ENCODE peak calls at places on chromosomes 1 and 21, in seven cellular contexts. One of them, this sample, is unnamed. For H3K4me1, the result is how much of the 10 kb centered on the place peaks cover.

GRCh38 chr1:109624215-109625010 is 4.8 kb downstream of the AMPD2 start:
- DNase-seq in uterus: no peak
- DNase-seq in A673: no peak
- DNase-seq in heart left ventricle: no peak
- DNase-seq in transverse colon: no peak
- DNase-seq in esophagus muscularis mucosa: peak
- DNase-seq in upper lobe of left lung: no peak
- DNase-seq in this sample: no peak

GRCh38 chr21:33458861-33459260 is 20.9 kb downstream of the TMEM50B start:
- DNase-seq in heart left ventricle: no peak
- DNase-seq in uterus: no peak
- DNase-seq in transverse colon: no peak
- DNase-seq in esophagus muscularis mucosa: no peak
- DNase-seq in upper lobe of left lung: no peak
- DNase-seq in A673: no peak
- DNase-seq in this sample: no peak

GRCh38 chr1:247291161-247291560 is 35.3 kb downstream of the VN1R5 start:
- DNase-seq in transverse colon: no peak
- DNase-seq in uterus: no peak
- DNase-seq in A673: no peak
- DNase-seq in upper lobe of left lung: no peak
- DNase-seq in heart left ventricle: no peak
- DNase-seq in esophagus muscularis mucosa: no peak
- DNase-seq in this sample: no peak

GRCh38 chr1:153842006-153842471 is 66.8 kb downstream of the SLC27A3 start:
- DNase-seq in uterus: no peak
- DNase-seq in heart left ventricle: no peak
- DNase-seq in A673: no peak
- DNase-seq in transverse colon: no peak
- DNase-seq in upper lobe of left lung: peak
- DNase-seq in esophagus muscularis mucosa: no peak
- DNase-seq in this sample: no peak

GRCh38 chr1:111656093-111657017 is 36.8 kb downstream of the RAP1A start:
- DNase-seq in heart left ventricle: no peak
- DNase-seq in upper lobe of left lung: peak
- DNase-seq in A673: peak
- DNase-seq in uterus: no peak
- DNase-seq in transverse colon: peak
- DNase-seq in esophagus muscularis mucosa: no peak
- DNase-seq in this sample: no peak

GRCh38 chr1:62389531-62389930 is 47.3 kb upstream of the USP1 start:
- DNase-seq in transverse colon: no peak
- DNase-seq in heart left ventricle: no peak
- DNase-seq in uterus: no peak
- DNase-seq in A673: no peak
- DNase-seq in esophagus muscularis mucosa: no peak
- DNase-seq in upper lobe of left lung: no peak
- DNase-seq in this sample: no peak

GRCh38 chr1:199669916-199670315 is 357.6 kb upstream of the NR5A2 start:
- DNase-seq in heart left ventricle: no peak
- DNase-seq in upper lobe of left lung: no peak
- DNase-seq in uterus: no peak
- DNase-seq in A673: no peak
- DNase-seq in transverse colon: no peak
- DNase-seq in esophagus muscularis mucosa: no peak
- DNase-seq in this sample: no peak

GRCh38 chr21:34094949-34095348 is 21.6 kb downstream of the MRPS6 start:
- DNase-seq in upper lobe of left lung: no peak
- DNase-seq in uterus: no peak
- DNase-seq in transverse colon: no peak
- DNase-seq in heart left ventricle: no peak
- DNase-seq in A673: no peak
- DNase-seq in esophagus muscularis mucosa: no peak
- DNase-seq in this sample: no peak

GRCh38 chr1:3717041-3717714 is 35.1 kb upstream of the CCDC27 start:
- DNase-seq in transverse colon: no peak
- DNase-seq in heart left ventricle: no peak
- DNase-seq in esophagus muscularis mucosa: no peak
- DNase-seq in uterus: no peak
- DNase-seq in upper lobe of left lung: no peak
- DNase-seq in A673: peak
- DNase-seq in this sample: no peak

GRCh38 chr1:44819257-44819593 is 10.9 kb downstream of the BTBD19 start:
- DNase-seq in transverse colon: peak
- DNase-seq in A673: no peak
- DNase-seq in upper lobe of left lung: no peak
- DNase-seq in uterus: no peak
- DNase-seq in heart left ventricle: no peak
- DNase-seq in esophagus muscularis mucosa: no peak
- DNase-seq in this sample: no peak

GRCh38 chr1:162351443-162351842 is 25.2 kb downstream of the SPATA46 start:
- DNase-seq in uterus: no peak
- DNase-seq in A673: no peak
- DNase-seq in transverse colon: no peak
- DNase-seq in upper lobe of left lung: no peak
- DNase-seq in esophagus muscularis mucosa: no peak
- DNase-seq in heart left ventricle: no peak
- DNase-seq in this sample: no peak
- H3K4me1 ChIP-seq in uterus: under half
- H3K4me1 ChIP-seq in A673: under half
- H3K4me1 ChIP-seq in transverse colon: under half
- H3K4me1 ChIP-seq in upper lobe of left lung: under half
- H3K4me1 ChIP-seq in esophagus muscularis mucosa: under half
- H3K4me1 ChIP-seq in heart left ventricle: under half
- H3K4me1 ChIP-seq in this sample: under half

GRCh38 chr1:206002833-206003532 is at the start of gene RAB7B:
- DNase-seq in heart left ventricle: peak
- DNase-seq in esophagus muscularis mucosa: no peak
- DNase-seq in uterus: peak
- DNase-seq in transverse colon: peak
- DNase-seq in upper lobe of left lung: peak
- DNase-seq in A673: peak
- DNase-seq in this sample: peak
- H3K4me1 ChIP-seq in heart left ventricle: under half
- H3K4me1 ChIP-seq in esophagus muscularis mucosa: under half
- H3K4me1 ChIP-seq in uterus: under half
- H3K4me1 ChIP-seq in transverse colon: under half
- H3K4me1 ChIP-seq in upper lobe of left lung: under half
- H3K4me1 ChIP-seq in A673: under half
- H3K4me1 ChIP-seq in this sample: under half

GRCh38 chr1:201506573-201507567 is at the start of gene CSRP1:
- DNase-seq in upper lobe of left lung: peak
- DNase-seq in heart left ventricle: peak
- DNase-seq in A673: peak
- DNase-seq in esophagus muscularis mucosa: peak
- DNase-seq in transverse colon: peak
- DNase-seq in uterus: peak
- DNase-seq in this sample: peak
- H3K4me1 ChIP-seq in upper lobe of left lung: half or more
- H3K4me1 ChIP-seq in heart left ventricle: under half
- H3K4me1 ChIP-seq in A673: half or more
- H3K4me1 ChIP-seq in esophagus muscularis mucosa: half or more
- H3K4me1 ChIP-seq in transverse colon: under half
- H3K4me1 ChIP-seq in uterus: under half
- H3K4me1 ChIP-seq in this sample: under half

GRCh38 chr1:64516301-64516700 is 46.4 kb downstream of the CACHD1 start:
- DNase-seq in A673: no peak
- DNase-seq in esophagus muscularis mucosa: no peak
- DNase-seq in upper lobe of left lung: no peak
- DNase-seq in uterus: no peak
- DNase-seq in transverse colon: no peak
- DNase-seq in heart left ventricle: no peak
- DNase-seq in this sample: no peak
- H3K4me1 ChIP-seq in A673: half or more
- H3K4me1 ChIP-seq in esophagus muscularis mucosa: half or more
- H3K4me1 ChIP-seq in upper lobe of left lung: under half
- H3K4me1 ChIP-seq in uterus: under half
- H3K4me1 ChIP-seq in transverse colon: under half
- H3K4me1 ChIP-seq in heart left ventricle: under half
- H3K4me1 ChIP-seq in this sample: under half

This sample was measured in right cardiac atrium.